ENCODE peak calls at places on chromosomes 12 and 14, in six cellular contexts. J is hepatocyte, D is SK-N-SH, A is HCT116, S is neural progenitor cell, U is PC-3. C is an unnamed sample.
A peak's percentile ranks its signal among the peaks of the same experiment; 100 is the strongest.

GRCh38 chr14:75609606-75610476 is 31.4 kb downstream of the FLVCR2 start:
- DNase-seq in J (no peak), D (no peak), A (no peak), S (no peak), U (no peak), C (no peak)

GRCh38 chr12:95605087-95605486 is 53.8 kb upstream of the USP44 start:
- DNase-seq in J (no peak), D (no peak), A (no peak), S (no peak), U (peak; percentile 95), C (no peak)

GRCh38 chr12:89091293-89091841 is 260.9 kb downstream of the DUSP6 start:
- DNase-seq in J (no peak), D (no peak), A (no peak), S (no peak), U (no peak), C (no peak)

GRCh38 chr12:59055204-59055839 is 135.0 kb upstream of the LRIG3 start:
- DNase-seq in J (peak; percentile 31), D (no peak), A (peak; percentile 78), S (no peak), U (peak; percentile 94), C (no peak)

GRCh38 chr12:2306012-2306411 is 253.2 kb downstream of the CACNA1C start:
- DNase-seq in J (no peak), D (no peak), A (no peak), S (peak; percentile 68), U (no peak), C (peak; percentile 65)

GRCh38 chr12:80813820-80814219 is 97.1 kb downstream of the MYF5 start:
- DNase-seq in J (no peak), D (no peak), A (no peak), S (no peak), U (no peak), C (no peak)

GRCh38 chr12:5678186-5678585 is 246.3 kb downstream of the NTF3 start:
- DNase-seq in J (no peak), D (no peak), A (no peak), S (no peak), U (no peak), C (no peak)

GRCh38 chr12:5318874-5319273 is 113.0 kb upstream of the NTF3 start:
- DNase-seq in J (peak; percentile 65), D (no peak), A (peak; percentile 56), S (no peak), U (peak; percentile 31), C (no peak)

GRCh38 chr12:131039551-131039950 is 85.8 kb downstream of the ADGRD1 start:
- DNase-seq in J (no peak), D (no peak), A (no peak), S (no peak), U (no peak), C (no peak)

GRCh38 chr14:76694106-76694505 is 67.2 kb upstream of the VASH1 start:
- DNase-seq in J (no peak), D (no peak), A (no peak), S (no peak), U (no peak), C (no peak)

GRCh38 chr14:82855912-82856381 is 1322.3 kb upstream of the SEL1L start:
- DNase-seq in J (peak; percentile 55), D (peak; percentile 1), A (no peak), S (peak; percentile 21), U (peak; percentile 46), C (peak; percentile 2)

GRCh38 chr12:67698711-67699603 is 50.4 kb downstream of the DYRK2 start:
- DNase-seq in J (no peak), D (no peak), A (no peak), S (no peak), U (peak; percentile 53), C (peak; percentile 88)

GRCh38 chr14:77043177-77043983 is 14.9 kb upstream of the IRF2BPL start:
- DNase-seq in J (no peak), D (no peak), A (no peak), S (no peak), U (peak; percentile 93), C (no peak)

GRCh38 chr14:92551066-92551841 is 37.7 kb downstream of the RIN3 start:
- DNase-seq in J (no peak), D (no peak), A (no peak), S (no peak), U (no peak), C (peak; percentile 54)

GRCh38 chr12:131619736-131620506 is 91.0 kb upstream of the SFSWAP start:
- DNase-seq in J (no peak), D (no peak), A (no peak), S (no peak), U (no peak), C (no peak)

GRCh38 chr12:27779416-27779815 is 617 bp upstream of the KLHL42 start:
- DNase-seq in J (peak; percentile 25), D (peak; percentile 75), A (no peak), S (peak; percentile 48), U (no peak), C (peak; percentile 50)

GRCh38 chr12:54750-55535 is 11.6 kb upstream of the IQSEC3 start:
- DNase-seq in J (peak; percentile 34), D (no peak), A (no peak), S (no peak), U (no peak), C (no peak)

GRCh38 chr12:80299976-80300375 is 144.1 kb upstream of the PTPRQ start:
- DNase-seq in J (no peak), D (no peak), A (no peak), S (no peak), U (no peak), C (no peak)

GRCh38 chr12:40620564-40621019 is 71.6 kb upstream of the CNTN1 start:
- DNase-seq in J (no peak), D (no peak), A (no peak), S (no peak), U (no peak), C (no peak)

GRCh38 chr12:130501821-130502220 is 164.1 kb downstream of the PIWIL1 start:
- DNase-seq in J (no peak), D (no peak), A (no peak), S (no peak), U (no peak), C (no peak)

GRCh38 chr12:45730842-45731336 is 1.4 kb downstream of the ARID2 start:
- DNase-seq in J (no peak), D (no peak), A (no peak), S (no peak), U (peak; percentile 17), C (peak; percentile 53)

GRCh38 chr14:105283028-105283427 is 17.8 kb downstream of the BRF1 start:
- DNase-seq in J (no peak), D (no peak), A (no peak), S (peak; percentile 57), U (no peak), C (no peak)

GRCh38 chr12:90043264-90043663 is 334.6 kb upstream of the ATP2B1 start:
- DNase-seq in J (peak; percentile 20), D (no peak), A (no peak), S (no peak), U (peak; percentile 32), C (no peak)

GRCh38 chr14:75453817-75454434 is 26.1 kb downstream of the JDP2 start:
- DNase-seq in J (no peak), D (no peak), A (no peak), S (peak; percentile 33), U (no peak), C (peak; percentile 76)

GRCh38 chr12:1391722-1392121 is 202.7 kb downstream of the FBXL14 start:
- DNase-seq in J (no peak), D (no peak), A (peak; percentile 8), S (peak; percentile 55), U (no peak), C (no peak)

GRCh38 chr14:106605548-106606448 is 1079.4 kb downstream of the TMEM121 start:
- DNase-seq in J (no peak), D (peak; percentile 54), A (no peak), S (no peak), U (no peak), C (peak; percentile 81)

GRCh38 chr12:48118491-48118890 is 673 bp upstream of the PFKM start:
- DNase-seq in J (no peak), D (no peak), A (no peak), S (no peak), U (peak; percentile 15), C (no peak)

GRCh38 chr12:113316155-113316554 is 18.8 kb downstream of the SLC8B1 start:
- DNase-seq in J (no peak), D (no peak), A (no peak), S (no peak), U (no peak), C (no peak)

GRCh38 chr14:105006831-105007592 is 13.9 kb downstream of the CDCA4 start:
- DNase-seq in J (no peak), D (no peak), A (no peak), S (no peak), U (no peak), C (no peak)

GRCh38 chr12:96383991-96384390 is 16.2 kb downstream of the CDK17 start:
- DNase-seq in J (no peak), D (no peak), A (no peak), S (no peak), U (no peak), C (no peak)

GRCh38 chr14:84750763-84751554 is 779.0 kb upstream of the FLRT2 start:
- DNase-seq in J (peak; percentile 5), D (no peak), A (no peak), S (no peak), U (no peak), C (no peak)

GRCh38 chr14:42057176-42057575 is 450.5 kb downstream of the LRFN5 start:
- DNase-seq in J (peak; percentile 24), D (no peak), A (no peak), S (no peak), U (no peak), C (no peak)
- TF ChIP-seq EZH2phosphoT487 in J (no peak), D (no peak), A (no peak), S (no peak), U (no peak), C (no peak)

GRCh38 chr12:52413202-52413601 is 7.1 kb upstream of the KRT82 start:
- DNase-seq in J (no peak), D (no peak), A (no peak), S (no peak), U (peak; percentile 28), C (no peak)
- H3K4me2 ChIP-seq in J (no peak overlapping the region), D (no peak overlapping the region), A (no peak overlapping the region), S (no peak overlapping the region), U (no peak overlapping the region), C (no peak overlapping the region)

DNA sequence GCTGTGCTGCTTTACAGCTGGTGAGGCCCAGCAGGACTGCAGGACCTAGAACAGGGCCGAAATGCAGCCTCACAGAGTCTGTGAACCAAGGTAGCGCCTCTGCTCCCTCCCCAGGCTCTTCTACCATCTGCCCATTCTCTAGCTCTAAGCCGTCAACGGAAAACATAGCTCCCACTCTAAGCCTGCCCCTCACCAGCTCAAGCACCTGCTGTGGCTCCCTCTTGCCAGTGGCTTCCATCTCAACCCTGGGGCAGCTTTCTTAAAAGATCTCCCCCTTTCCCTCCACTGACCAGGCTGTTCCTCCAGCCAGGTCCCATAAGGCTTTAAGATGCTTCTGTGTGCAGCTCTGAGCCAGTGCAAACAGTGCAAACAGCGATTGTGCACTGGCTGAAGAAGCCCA is 61.3 kb downstream of the RFLNA start:
- DNase-seq in J (no peak), D (no peak), A (no peak), S (no peak), U (no peak), C (no peak)
- TF ChIP-seq EZH2phosphoT487 in J (no peak), D (no peak), A (no peak), S (no peak), U (no peak), C (no peak)

DNA sequence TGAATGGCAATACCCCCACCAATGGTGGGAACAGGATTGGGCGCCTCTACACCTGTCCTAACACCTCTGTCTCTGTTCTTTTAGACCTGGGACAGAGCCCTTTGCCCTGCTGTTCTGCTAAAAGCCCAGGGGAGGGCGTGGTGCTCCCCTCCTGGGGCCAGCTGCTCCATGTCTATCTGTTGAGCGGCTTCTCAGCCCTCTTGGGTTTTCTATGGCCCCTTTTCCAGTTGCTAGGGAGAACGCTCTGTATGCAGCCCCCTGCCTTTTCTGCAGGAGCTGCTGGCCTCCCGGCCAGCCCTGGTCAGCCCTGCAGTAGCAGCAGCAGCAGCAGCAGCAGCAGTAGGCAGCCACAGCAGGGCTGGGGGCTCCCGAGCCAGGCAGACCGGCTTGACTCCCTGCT is 1.2 kb downstream of the RTL1 start:
- DNase-seq in J (peak; percentile 53), D (peak; percentile 65), A (peak; percentile 7), S (peak; percentile 64), U (peak; percentile 37), C (peak; percentile 5)
- H3K4me2 ChIP-seq in J (peak overlapping the region; percentile 92), D (no peak overlapping the region), A (no peak overlapping the region), S (peak overlapping the region; percentile 39), U (no peak overlapping the region), C (no peak overlapping the region)